ENCODE peak calls at places on chromosomes 1 and 21, in nine cellular contexts. One of them, this sample, is unnamed.

GRCh38 chr1:13965770-13966398 is 265.9 kb downstream of the PRDM2 start:
- DNase-seq in NT2/D1: peak; percentile 48
- DNase-seq in adrenal gland: peak; percentile 71
- DNase-seq in left ventricle myocardium inferior: peak; percentile 43
- DNase-seq in gastrocnemius medialis: no peak
- DNase-seq in AG04450: no peak
- DNase-seq in thyroid gland: peak; percentile 78
- DNase-seq in heart left ventricle: peak; percentile 62
- DNase-seq in neural progenitor cell: peak; percentile 82
- DNase-seq in this sample: no peak

GRCh38 chr1:15627343-15627988 is 10.2 kb downstream of the DDI2 start:
- DNase-seq in thyroid gland: no peak
- DNase-seq in NT2/D1: no peak
- DNase-seq in heart left ventricle: no peak
- DNase-seq in neural progenitor cell: no peak
- DNase-seq in adrenal gland: no peak
- DNase-seq in AG04450: no peak
- DNase-seq in gastrocnemius medialis: no peak
- DNase-seq in left ventricle myocardium inferior: no peak
- DNase-seq in this sample: no peak

GRCh38 chr1:39409055-39409816 is 82.2 kb upstream of the BMP8A start:
- DNase-seq in neural progenitor cell: peak; percentile 67
- DNase-seq in NT2/D1: peak; percentile 86
- DNase-seq in heart left ventricle: peak; percentile 70
- DNase-seq in adrenal gland: peak; percentile 78
- DNase-seq in thyroid gland: peak; percentile 54
- DNase-seq in gastrocnemius medialis: no peak
- DNase-seq in AG04450: no peak
- DNase-seq in left ventricle myocardium inferior: peak; percentile 57
- DNase-seq in this sample: no peak

GRCh38 chr1:11741919-11742598 is 6.1 kb downstream of the AGTRAP start:
- DNase-seq in thyroid gland: peak; percentile 72
- DNase-seq in NT2/D1: no peak
- DNase-seq in adrenal gland: no peak
- DNase-seq in gastrocnemius medialis: no peak
- DNase-seq in left ventricle myocardium inferior: no peak
- DNase-seq in heart left ventricle: no peak
- DNase-seq in neural progenitor cell: no peak
- DNase-seq in AG04450: no peak
- DNase-seq in this sample: no peak

GRCh38 chr1:98693385-98693784 is 31.9 kb downstream of the SNX7 start:
- DNase-seq in NT2/D1: no peak
- DNase-seq in adrenal gland: no peak
- DNase-seq in gastrocnemius medialis: no peak
- DNase-seq in thyroid gland: no peak
- DNase-seq in left ventricle myocardium inferior: no peak
- DNase-seq in heart left ventricle: peak; percentile 23
- DNase-seq in AG04450: no peak
- DNase-seq in neural progenitor cell: no peak
- DNase-seq in this sample: no peak

GRCh38 chr1:87495147-87495546 is 166.5 kb downstream of the LMO4 start:
- DNase-seq in AG04450: no peak
- DNase-seq in heart left ventricle: no peak
- DNase-seq in thyroid gland: no peak
- DNase-seq in neural progenitor cell: no peak
- DNase-seq in NT2/D1: no peak
- DNase-seq in gastrocnemius medialis: no peak
- DNase-seq in adrenal gland: no peak
- DNase-seq in left ventricle myocardium inferior: no peak
- DNase-seq in this sample: no peak

GRCh38 chr1:29282924-29283803 is 46.8 kb downstream of the PTPRU start:
- DNase-seq in thyroid gland: peak; percentile 12
- DNase-seq in AG04450: no peak
- DNase-seq in heart left ventricle: no peak
- DNase-seq in adrenal gland: peak; percentile 71
- DNase-seq in gastrocnemius medialis: no peak
- DNase-seq in left ventricle myocardium inferior: no peak
- DNase-seq in NT2/D1: peak; percentile 99
- DNase-seq in neural progenitor cell: peak; percentile 96
- DNase-seq in this sample: no peak

GRCh38 chr21:44057960-44058651 is 46.0 kb downstream of the TRAPPC10 start:
- DNase-seq in left ventricle myocardium inferior: no peak
- DNase-seq in neural progenitor cell: no peak
- DNase-seq in adrenal gland: peak; percentile 30
- DNase-seq in NT2/D1: no peak
- DNase-seq in heart left ventricle: no peak
- DNase-seq in gastrocnemius medialis: no peak
- DNase-seq in thyroid gland: peak; percentile 85
- DNase-seq in AG04450: no peak
- DNase-seq in this sample: no peak

GRCh38 chr1:228317891-228318810 is 88.5 kb downstream of the TRIM11 start:
- DNase-seq in heart left ventricle: peak; percentile 10
- DNase-seq in adrenal gland: no peak
- DNase-seq in NT2/D1: no peak
- DNase-seq in left ventricle myocardium inferior: no peak
- DNase-seq in thyroid gland: no peak
- DNase-seq in AG04450: no peak
- DNase-seq in neural progenitor cell: no peak
- DNase-seq in gastrocnemius medialis: no peak
- DNase-seq in this sample: peak; percentile 6

GRCh38 chr1:204623894-204624361 is 61.6 kb downstream of the LRRN2 start:
- DNase-seq in left ventricle myocardium inferior: no peak
- DNase-seq in adrenal gland: peak; percentile 58
- DNase-seq in thyroid gland: no peak
- DNase-seq in AG04450: no peak
- DNase-seq in neural progenitor cell: peak; percentile 57
- DNase-seq in NT2/D1: peak; percentile 57
- DNase-seq in heart left ventricle: no peak
- DNase-seq in gastrocnemius medialis: no peak
- DNase-seq in this sample: no peak

GRCh38 chr1:210922666-210923065 is 211.3 kb downstream of the KCNH1 start:
- DNase-seq in adrenal gland: no peak
- DNase-seq in AG04450: no peak
- DNase-seq in neural progenitor cell: no peak
- DNase-seq in gastrocnemius medialis: no peak
- DNase-seq in left ventricle myocardium inferior: no peak
- DNase-seq in heart left ventricle: no peak
- DNase-seq in thyroid gland: no peak
- DNase-seq in NT2/D1: no peak
- DNase-seq in this sample: no peak

GRCh38 chr1:104265163-104265562 is 515.5 kb downstream of the AMY1C start:
- DNase-seq in NT2/D1: no peak
- DNase-seq in heart left ventricle: no peak
- DNase-seq in gastrocnemius medialis: no peak
- DNase-seq in adrenal gland: no peak
- DNase-seq in AG04450: no peak
- DNase-seq in left ventricle myocardium inferior: no peak
- DNase-seq in neural progenitor cell: no peak
- DNase-seq in thyroid gland: no peak
- DNase-seq in this sample: no peak

GRCh38 chr1:165893507-165893906 is 66.1 kb downstream of the UCK2 start:
- DNase-seq in thyroid gland: no peak
- DNase-seq in left ventricle myocardium inferior: no peak
- DNase-seq in AG04450: no peak
- DNase-seq in NT2/D1: no peak
- DNase-seq in heart left ventricle: no peak
- DNase-seq in gastrocnemius medialis: no peak
- DNase-seq in neural progenitor cell: no peak
- DNase-seq in adrenal gland: no peak
- DNase-seq in this sample: no peak

GRCh38 chr1:94962745-94963265 is 35.9 kb upstream of the CNN3 start:
- DNase-seq in NT2/D1: no peak
- DNase-seq in thyroid gland: peak; percentile 48
- DNase-seq in heart left ventricle: no peak
- DNase-seq in neural progenitor cell: no peak
- DNase-seq in AG04450: no peak
- DNase-seq in gastrocnemius medialis: no peak
- DNase-seq in adrenal gland: peak; percentile 86
- DNase-seq in left ventricle myocardium inferior: no peak
- DNase-seq in this sample: no peak

GRCh38 chr1:10065344-10065685 is 32.6 kb downstream of the UBE4B start:
- DNase-seq in thyroid gland: no peak
- DNase-seq in NT2/D1: no peak
- DNase-seq in gastrocnemius medialis: no peak
- DNase-seq in neural progenitor cell: peak; percentile 3
- DNase-seq in left ventricle myocardium inferior: no peak
- DNase-seq in adrenal gland: peak; percentile 66
- DNase-seq in heart left ventricle: peak; percentile 35
- DNase-seq in AG04450: no peak
- DNase-seq in this sample: no peak

GRCh38 chr1:234772345-234773147 is 162.6 kb upstream of the IRF2BP2 start:
- DNase-seq in heart left ventricle: peak; percentile 61
- DNase-seq in adrenal gland: peak; percentile 88
- DNase-seq in NT2/D1: peak; percentile 84
- DNase-seq in thyroid gland: peak; percentile 57
- DNase-seq in gastrocnemius medialis: peak; percentile 90
- DNase-seq in neural progenitor cell: no peak
- DNase-seq in left ventricle myocardium inferior: peak; percentile 43
- DNase-seq in AG04450: peak; percentile 96
- DNase-seq in this sample: peak; percentile 69

GRCh38 chr21:40270134-40270533 is 402.9 kb downstream of the PCP4 start:
- DNase-seq in heart left ventricle: no peak
- DNase-seq in adrenal gland: no peak
- DNase-seq in NT2/D1: no peak
- DNase-seq in neural progenitor cell: no peak
- DNase-seq in gastrocnemius medialis: no peak
- DNase-seq in AG04450: no peak
- DNase-seq in left ventricle myocardium inferior: no peak
- DNase-seq in thyroid gland: no peak
- DNase-seq in this sample: no peak
- H3K9me3 ChIP-seq in heart left ventricle: no peaks in the 10 kb centered on the region
- H3K9me3 ChIP-seq in adrenal gland: no peaks in the 10 kb centered on the region
- H3K9me3 ChIP-seq in NT2/D1: no peaks in the 10 kb centered on the region
- H3K9me3 ChIP-seq in neural progenitor cell: no peaks in the 10 kb centered on the region
- H3K9me3 ChIP-seq in gastrocnemius medialis: no peaks in the 10 kb centered on the region
- H3K9me3 ChIP-seq in AG04450: peaks cover 37% of the 10 kb centered on the region
- H3K9me3 ChIP-seq in left ventricle myocardium inferior: no peaks in the 10 kb centered on the region
- H3K9me3 ChIP-seq in thyroid gland: no peaks in the 10 kb centered on the region
- H3K9me3 ChIP-seq in this sample: no peaks in the 10 kb centered on the region

DNA sequence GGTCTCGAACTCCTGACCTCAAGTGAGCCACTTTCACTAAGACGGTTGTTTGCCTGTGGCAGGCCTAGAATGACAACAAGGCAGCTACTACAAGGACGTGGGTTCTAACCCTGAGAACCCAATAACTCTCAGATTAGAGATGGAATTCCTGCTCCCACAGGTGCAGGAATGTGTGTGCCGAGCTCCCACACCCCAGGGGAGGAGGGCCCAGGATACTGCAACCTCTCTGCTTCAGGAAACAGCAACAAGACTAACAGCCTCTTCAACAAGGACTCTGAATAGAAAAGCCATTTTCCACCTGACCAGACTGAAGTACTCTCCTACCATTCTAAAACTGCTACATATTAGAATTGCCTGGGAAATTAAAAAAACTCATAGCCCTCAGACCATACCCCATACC is 4.9 kb downstream of the LSM10 start:
- DNase-seq in NT2/D1: no peak
- DNase-seq in heart left ventricle: no peak
- DNase-seq in thyroid gland: peak; percentile 54
- DNase-seq in AG04450: no peak
- DNase-seq in adrenal gland: no peak
- DNase-seq in neural progenitor cell: no peak
- DNase-seq in left ventricle myocardium inferior: no peak
- DNase-seq in gastrocnemius medialis: no peak
- DNase-seq in this sample: no peak
- H3K9me3 ChIP-seq in NT2/D1: no peaks in the 10 kb centered on the region
- H3K9me3 ChIP-seq in heart left ventricle: no peaks in the 10 kb centered on the region
- H3K9me3 ChIP-seq in thyroid gland: no peaks in the 10 kb centered on the region
- H3K9me3 ChIP-seq in AG04450: no peaks in the 10 kb centered on the region
- H3K9me3 ChIP-seq in adrenal gland: no peaks in the 10 kb centered on the region
- H3K9me3 ChIP-seq in neural progenitor cell: no peaks in the 10 kb centered on the region
- H3K9me3 ChIP-seq in left ventricle myocardium inferior: no peaks in the 10 kb centered on the region
- H3K9me3 ChIP-seq in gastrocnemius medialis: no peaks in the 10 kb centered on the region
- H3K9me3 ChIP-seq in this sample: no peaks in the 10 kb centered on the region

DNA sequence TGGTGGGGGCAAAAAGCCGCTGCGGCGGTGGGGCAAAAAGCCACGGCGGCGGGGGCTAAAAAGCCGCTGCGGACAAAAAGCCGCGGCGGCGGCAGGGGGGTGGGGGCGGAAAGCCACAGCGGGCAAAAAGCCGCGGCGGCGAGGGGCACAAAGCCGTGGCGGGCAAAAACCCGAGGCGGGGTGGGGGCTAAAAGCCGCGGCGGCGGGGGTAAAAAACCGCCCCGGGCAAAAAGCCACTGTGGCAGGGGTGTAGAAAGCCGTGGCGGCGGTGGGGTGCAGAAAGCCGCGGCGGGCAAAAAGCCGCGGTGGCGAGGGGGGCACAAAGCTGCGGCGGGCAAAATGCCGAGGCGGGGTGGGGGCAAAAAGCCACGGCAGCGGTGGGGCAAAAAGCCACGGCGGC is 3901.8 kb downstream of the SRGAP2C start:
- DNase-seq in thyroid gland: no peak
- DNase-seq in adrenal gland: no peak
- DNase-seq in AG04450: no peak
- DNase-seq in heart left ventricle: no peak
- DNase-seq in NT2/D1: no peak
- DNase-seq in gastrocnemius medialis: no peak
- DNase-seq in neural progenitor cell: no peak
- DNase-seq in left ventricle myocardium inferior: no peak
- DNase-seq in this sample: no peak
- H3K9me3 ChIP-seq in thyroid gland: no peaks in the 10 kb centered on the region
- H3K9me3 ChIP-seq in adrenal gland: no peaks in the 10 kb centered on the region
- H3K9me3 ChIP-seq in AG04450: peaks cover 41% of the 10 kb centered on the region
- H3K9me3 ChIP-seq in heart left ventricle: peaks cover 32% of the 10 kb centered on the region
- H3K9me3 ChIP-seq in NT2/D1: peaks cover 31% of the 10 kb centered on the region
- H3K9me3 ChIP-seq in gastrocnemius medialis: no peaks in the 10 kb centered on the region
- H3K9me3 ChIP-seq in neural progenitor cell: peaks cover 40% of the 10 kb centered on the region
- H3K9me3 ChIP-seq in left ventricle myocardium inferior: peaks cover 38% of the 10 kb centered on the region
- H3K9me3 ChIP-seq in this sample: no peaks in the 10 kb centered on the region

GRCh38 chr1:100928128-100928527 is 32.2 kb downstream of the SLC30A7 start:
- DNase-seq in heart left ventricle: no peak
- DNase-seq in AG04450: no peak
- DNase-seq in adrenal gland: no peak
- DNase-seq in neural progenitor cell: peak; percentile 39
- DNase-seq in NT2/D1: peak; percentile 9
- DNase-seq in gastrocnemius medialis: no peak
- DNase-seq in left ventricle myocardium inferior: no peak
- DNase-seq in thyroid gland: no peak
- DNase-seq in this sample: no peak

GRCh38 chr1:100926240-100926639 is 30.4 kb downstream of the SLC30A7 start:
- DNase-seq in thyroid gland: no peak
- DNase-seq in neural progenitor cell: no peak
- DNase-seq in left ventricle myocardium inferior: no peak
- DNase-seq in AG04450: no peak
- DNase-seq in adrenal gland: no peak
- DNase-seq in gastrocnemius medialis: no peak
- DNase-seq in NT2/D1: no peak
- DNase-seq in heart left ventricle: no peak
- DNase-seq in this sample: no peak

GRCh38 chr1:100924212-100924611 is 28.3 kb downstream of the SLC30A7 start:
- DNase-seq in adrenal gland: no peak
- DNase-seq in left ventricle myocardium inferior: no peak
- DNase-seq in NT2/D1: no peak
- DNase-seq in thyroid gland: no peak
- DNase-seq in neural progenitor cell: no peak
- DNase-seq in heart left ventricle: no peak
- DNase-seq in AG04450: no peak
- DNase-seq in gastrocnemius medialis: no peak
- DNase-seq in this sample: no peak

GRCh38 chr1:100927276-100927675 is 31.4 kb downstream of the SLC30A7 start:
- DNase-seq in AG04450: no peak
- DNase-seq in gastrocnemius medialis: no peak
- DNase-seq in heart left ventricle: no peak
- DNase-seq in NT2/D1: no peak
- DNase-seq in adrenal gland: no peak
- DNase-seq in neural progenitor cell: no peak
- DNase-seq in thyroid gland: no peak
- DNase-seq in left ventricle myocardium inferior: no peak
- DNase-seq in this sample: no peak

GRCh38 chr1:100924991-100925390 is 29.1 kb downstream of the SLC30A7 start:
- DNase-seq in heart left ventricle: no peak
- DNase-seq in thyroid gland: no peak
- DNase-seq in left ventricle myocardium inferior: no peak
- DNase-seq in neural progenitor cell: no peak
- DNase-seq in gastrocnemius medialis: no peak
- DNase-seq in adrenal gland: no peak
- DNase-seq in AG04450: no peak
- DNase-seq in NT2/D1: no peak
- DNase-seq in this sample: no peak
- H3K9me3 ChIP-seq in heart left ventricle: no peaks in the 10 kb centered on the region
- H3K9me3 ChIP-seq in thyroid gland: no peaks in the 10 kb centered on the region
- H3K9me3 ChIP-seq in left ventricle myocardium inferior: no peaks in the 10 kb centered on the region
- H3K9me3 ChIP-seq in neural progenitor cell: no peaks in the 10 kb centered on the region
- H3K9me3 ChIP-seq in gastrocnemius medialis: no peaks in the 10 kb centered on the region
- H3K9me3 ChIP-seq in adrenal gland: no peaks in the 10 kb centered on the region
- H3K9me3 ChIP-seq in AG04450: no peaks in the 10 kb centered on the region
- H3K9me3 ChIP-seq in NT2/D1: no peaks in the 10 kb centered on the region
- H3K9me3 ChIP-seq in this sample: no peaks in the 10 kb centered on the region

This sample was measured in T-helper 17 cell.